ENCODE peak calls at places on chromosomes 2 and 18, in eight cellular contexts. One of them, this sample, is unnamed. For H3K9me3 and H3K4me1, the result is how much of the 10 kb centered on the place peaks cover.

GRCh38 chr2:74747411-74748080 is 86.4 kb upstream of the HK2 start:
- DNase-seq in MM.1S: no peak
- DNase-seq in spleen: no peak
- DNase-seq in cardiac muscle cell: no peak
- DNase-seq in CD8-positive, alpha-beta memory T cell: no peak
- DNase-seq in colonic mucosa: no peak
- DNase-seq in pancreas: no peak
- DNase-seq in neural progenitor cell: no peak
- DNase-seq in this sample: no peak

GRCh38 chr2:219095406-219095940 is 34.8 kb upstream of the IHH start:
- DNase-seq in MM.1S: no peak
- DNase-seq in spleen: no peak
- DNase-seq in cardiac muscle cell: no peak
- DNase-seq in CD8-positive, alpha-beta memory T cell: no peak
- DNase-seq in colonic mucosa: no peak
- DNase-seq in pancreas: no peak
- DNase-seq in neural progenitor cell: no peak
- DNase-seq in this sample: no peak

GRCh38 chr2:110101280-110101844 is 14.3 kb downstream of the MALL start:
- DNase-seq in MM.1S: no peak
- DNase-seq in spleen: peak
- DNase-seq in cardiac muscle cell: no peak
- DNase-seq in CD8-positive, alpha-beta memory T cell: no peak
- DNase-seq in colonic mucosa: peak
- DNase-seq in pancreas: peak
- DNase-seq in neural progenitor cell: no peak
- DNase-seq in this sample: peak

GRCh38 chr2:1766400-1766799 is 22.1 kb upstream of the PXDN start:
- DNase-seq in MM.1S: no peak
- DNase-seq in spleen: no peak
- DNase-seq in cardiac muscle cell: no peak
- DNase-seq in CD8-positive, alpha-beta memory T cell: no peak
- DNase-seq in colonic mucosa: no peak
- DNase-seq in pancreas: no peak
- DNase-seq in neural progenitor cell: no peak
- DNase-seq in this sample: no peak

GRCh38 chr18:31430554-31430953 is 17.0 kb upstream of the DSG3 start:
- DNase-seq in MM.1S: no peak
- DNase-seq in spleen: no peak
- DNase-seq in cardiac muscle cell: no peak
- DNase-seq in CD8-positive, alpha-beta memory T cell: no peak
- DNase-seq in colonic mucosa: no peak
- DNase-seq in pancreas: no peak
- DNase-seq in neural progenitor cell: no peak
- DNase-seq in this sample: no peak

GRCh38 chr18:5376994-5377393 is 81.5 kb upstream of the ZBTB14 start:
- DNase-seq in MM.1S: no peak
- DNase-seq in spleen: no peak
- DNase-seq in cardiac muscle cell: no peak
- DNase-seq in CD8-positive, alpha-beta memory T cell: no peak
- DNase-seq in colonic mucosa: no peak
- DNase-seq in pancreas: no peak
- DNase-seq in neural progenitor cell: no peak
- DNase-seq in this sample: no peak

GRCh38 chr2:9251154-9252001 is 44.8 kb downstream of the ASAP2 start:
- DNase-seq in MM.1S: no peak
- DNase-seq in spleen: no peak
- DNase-seq in cardiac muscle cell: no peak
- DNase-seq in CD8-positive, alpha-beta memory T cell: no peak
- DNase-seq in colonic mucosa: no peak
- DNase-seq in pancreas: no peak
- DNase-seq in neural progenitor cell: no peak
- DNase-seq in this sample: no peak

GRCh38 chr2:105744091-105744908 is 412 bp upstream of the NCK2 start:
- DNase-seq in MM.1S: peak
- DNase-seq in spleen: peak
- DNase-seq in cardiac muscle cell: peak
- DNase-seq in CD8-positive, alpha-beta memory T cell: peak
- DNase-seq in colonic mucosa: peak
- DNase-seq in pancreas: peak
- DNase-seq in neural progenitor cell: peak
- DNase-seq in this sample: peak

GRCh38 chr2:99597616-99598015 is 107.8 kb upstream of the REV1 start:
- DNase-seq in MM.1S: no peak
- DNase-seq in spleen: no peak
- DNase-seq in cardiac muscle cell: no peak
- DNase-seq in CD8-positive, alpha-beta memory T cell: no peak
- DNase-seq in colonic mucosa: no peak
- DNase-seq in pancreas: no peak
- DNase-seq in neural progenitor cell: no peak
- DNase-seq in this sample: no peak

GRCh38 chr2:23492337-23492675 is 107.3 kb downstream of the KLHL29 start:
- DNase-seq in MM.1S: no peak
- DNase-seq in spleen: peak
- DNase-seq in cardiac muscle cell: no peak
- DNase-seq in CD8-positive, alpha-beta memory T cell: no peak
- DNase-seq in colonic mucosa: no peak
- DNase-seq in pancreas: no peak
- DNase-seq in neural progenitor cell: no peak
- DNase-seq in this sample: no peak

GRCh38 chr2:86221066-86221684 is 21.9 kb downstream of the MRPL35 start:
- DNase-seq in MM.1S: peak
- DNase-seq in spleen: no peak
- DNase-seq in cardiac muscle cell: peak
- DNase-seq in CD8-positive, alpha-beta memory T cell: no peak
- DNase-seq in colonic mucosa: peak
- DNase-seq in pancreas: peak
- DNase-seq in neural progenitor cell: peak
- DNase-seq in this sample: no peak

GRCh38 chr2:42132966-42133641 is 36.0 kb upstream of the EML4 start:
- DNase-seq in MM.1S: peak
- DNase-seq in spleen: peak
- DNase-seq in cardiac muscle cell: peak
- DNase-seq in CD8-positive, alpha-beta memory T cell: peak
- DNase-seq in colonic mucosa: peak
- DNase-seq in pancreas: peak
- DNase-seq in neural progenitor cell: peak
- DNase-seq in this sample: peak

GRCh38 chr2:172038604-172039003 is 38.9 kb downstream of the METAP1D start:
- DNase-seq in MM.1S: no peak
- DNase-seq in spleen: no peak
- DNase-seq in cardiac muscle cell: no peak
- DNase-seq in CD8-positive, alpha-beta memory T cell: no peak
- DNase-seq in colonic mucosa: no peak
- DNase-seq in pancreas: no peak
- DNase-seq in neural progenitor cell: no peak
- DNase-seq in this sample: no peak

DNA sequence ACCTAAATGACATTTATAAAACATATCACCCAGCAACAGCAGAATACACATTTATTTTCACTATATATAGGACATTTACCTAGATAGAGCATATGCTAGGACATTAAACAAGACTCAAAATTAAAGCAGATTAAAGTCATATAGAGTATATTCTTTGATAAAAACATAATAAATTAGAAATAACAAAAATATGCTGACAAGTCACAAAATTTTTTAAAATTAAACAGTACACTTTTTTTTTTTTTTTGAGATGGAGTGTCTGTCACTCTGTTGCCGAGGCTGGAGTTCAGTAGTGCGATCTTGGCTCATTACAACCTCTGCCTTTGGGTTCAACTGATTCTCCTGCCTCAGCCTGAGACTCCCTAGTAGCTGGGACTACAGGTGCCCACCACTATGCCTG is 758.9 kb upstream of the NRXN1 start:
- DNase-seq in MM.1S: no peak
- DNase-seq in spleen: no peak
- DNase-seq in cardiac muscle cell: no peak
- DNase-seq in CD8-positive, alpha-beta memory T cell: no peak
- DNase-seq in colonic mucosa: no peak
- DNase-seq in pancreas: no peak
- DNase-seq in neural progenitor cell: no peak
- DNase-seq in this sample: no peak
- H3K9me3 ChIP-seq in MM.1S: under half
- H3K9me3 ChIP-seq in spleen: under half
- H3K9me3 ChIP-seq in cardiac muscle cell: under half
- H3K9me3 ChIP-seq in CD8-positive, alpha-beta memory T cell: under half
- H3K9me3 ChIP-seq in colonic mucosa: under half
- H3K9me3 ChIP-seq in pancreas: under half
- H3K9me3 ChIP-seq in neural progenitor cell: under half
- H3K9me3 ChIP-seq in this sample: under half

GRCh38 chr2:64936809-64937208 is 52.4 kb upstream of the SLC1A4 start:
- DNase-seq in MM.1S: no peak
- DNase-seq in spleen: no peak
- DNase-seq in cardiac muscle cell: no peak
- DNase-seq in CD8-positive, alpha-beta memory T cell: no peak
- DNase-seq in colonic mucosa: no peak
- DNase-seq in pancreas: no peak
- DNase-seq in neural progenitor cell: no peak
- DNase-seq in this sample: no peak

GRCh38 chr2:64931536-64932326 is 57.5 kb upstream of the SLC1A4 start:
- DNase-seq in MM.1S: no peak
- DNase-seq in spleen: peak
- DNase-seq in cardiac muscle cell: no peak
- DNase-seq in CD8-positive, alpha-beta memory T cell: no peak
- DNase-seq in colonic mucosa: no peak
- DNase-seq in pancreas: no peak
- DNase-seq in neural progenitor cell: peak
- DNase-seq in this sample: no peak

GRCh38 chr2:64937341-64938230 is 51.6 kb upstream of the SLC1A4 start:
- DNase-seq in MM.1S: peak
- DNase-seq in spleen: peak
- DNase-seq in cardiac muscle cell: no peak
- DNase-seq in CD8-positive, alpha-beta memory T cell: no peak
- DNase-seq in colonic mucosa: no peak
- DNase-seq in pancreas: no peak
- DNase-seq in neural progenitor cell: no peak
- DNase-seq in this sample: no peak

GRCh38 chr2:64932327-64933216 is 56.6 kb upstream of the SLC1A4 start:
- DNase-seq in MM.1S: peak
- DNase-seq in spleen: no peak
- DNase-seq in cardiac muscle cell: no peak
- DNase-seq in CD8-positive, alpha-beta memory T cell: no peak
- DNase-seq in colonic mucosa: no peak
- DNase-seq in pancreas: no peak
- DNase-seq in neural progenitor cell: no peak
- DNase-seq in this sample: no peak

GRCh38 chr2:64934530-64934929 is 54.7 kb upstream of the SLC1A4 start:
- DNase-seq in MM.1S: no peak
- DNase-seq in spleen: no peak
- DNase-seq in cardiac muscle cell: no peak
- DNase-seq in CD8-positive, alpha-beta memory T cell: no peak
- DNase-seq in colonic mucosa: peak
- DNase-seq in pancreas: no peak
- DNase-seq in neural progenitor cell: no peak
- DNase-seq in this sample: no peak
- H3K4me1 ChIP-seq in MM.1S: half or more
- H3K4me1 ChIP-seq in spleen: under half
- H3K4me1 ChIP-seq in cardiac muscle cell: under half
- H3K4me1 ChIP-seq in CD8-positive, alpha-beta memory T cell: under half
- H3K4me1 ChIP-seq in colonic mucosa: under half
- H3K4me1 ChIP-seq in pancreas: under half
- H3K4me1 ChIP-seq in neural progenitor cell: under half
- H3K4me1 ChIP-seq in this sample: under half

GRCh38 chr2:12824771-12825363 is 108.1 kb downstream of the TRIB2 start:
- DNase-seq in MM.1S: no peak
- DNase-seq in spleen: no peak
- DNase-seq in cardiac muscle cell: no peak
- DNase-seq in CD8-positive, alpha-beta memory T cell: no peak
- DNase-seq in colonic mucosa: peak
- DNase-seq in pancreas: no peak
- DNase-seq in neural progenitor cell: no peak
- DNase-seq in this sample: no peak
- H3K27ac ChIP-seq in MM.1S: no peak
- H3K27ac ChIP-seq in spleen: peak
- H3K27ac ChIP-seq in cardiac muscle cell: no peak
- H3K27ac ChIP-seq in CD8-positive, alpha-beta memory T cell: no peak
- H3K27ac ChIP-seq in colonic mucosa: peak
- H3K27ac ChIP-seq in pancreas: peak
- H3K27ac ChIP-seq in neural progenitor cell: no peak
- H3K27ac ChIP-seq in this sample: peak

DNA sequence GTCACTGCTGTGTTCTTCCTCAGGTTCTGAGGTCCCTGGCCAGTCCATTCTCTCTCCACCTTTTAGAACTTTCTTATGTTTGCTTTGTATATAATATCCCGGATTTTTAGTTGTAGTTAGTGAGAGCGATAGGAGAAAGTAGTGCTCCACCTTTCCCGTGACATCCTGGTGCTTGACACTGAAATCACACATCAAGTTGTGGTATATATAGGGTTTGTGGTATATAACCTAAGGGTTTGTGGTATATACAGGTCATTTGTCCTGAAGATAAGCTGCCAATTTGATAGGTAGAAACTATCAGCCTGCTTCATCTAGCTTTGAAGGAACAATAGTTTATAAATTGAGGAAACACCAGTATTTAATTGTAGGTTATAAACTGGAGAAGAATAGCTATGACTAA is 13.1 kb downstream of the ZNF892 start:
- DNase-seq in MM.1S: no peak
- DNase-seq in spleen: no peak
- DNase-seq in cardiac muscle cell: no peak
- DNase-seq in CD8-positive, alpha-beta memory T cell: no peak
- DNase-seq in colonic mucosa: no peak
- DNase-seq in pancreas: no peak
- DNase-seq in neural progenitor cell: no peak
- DNase-seq in this sample: no peak
- H3K9me3 ChIP-seq in MM.1S: under half
- H3K9me3 ChIP-seq in spleen: half or more
- H3K9me3 ChIP-seq in cardiac muscle cell: under half
- H3K9me3 ChIP-seq in CD8-positive, alpha-beta memory T cell: under half
- H3K9me3 ChIP-seq in colonic mucosa: under half
- H3K9me3 ChIP-seq in pancreas: under half
- H3K9me3 ChIP-seq in neural progenitor cell: half or more
- H3K9me3 ChIP-seq in this sample: under half

DNA sequence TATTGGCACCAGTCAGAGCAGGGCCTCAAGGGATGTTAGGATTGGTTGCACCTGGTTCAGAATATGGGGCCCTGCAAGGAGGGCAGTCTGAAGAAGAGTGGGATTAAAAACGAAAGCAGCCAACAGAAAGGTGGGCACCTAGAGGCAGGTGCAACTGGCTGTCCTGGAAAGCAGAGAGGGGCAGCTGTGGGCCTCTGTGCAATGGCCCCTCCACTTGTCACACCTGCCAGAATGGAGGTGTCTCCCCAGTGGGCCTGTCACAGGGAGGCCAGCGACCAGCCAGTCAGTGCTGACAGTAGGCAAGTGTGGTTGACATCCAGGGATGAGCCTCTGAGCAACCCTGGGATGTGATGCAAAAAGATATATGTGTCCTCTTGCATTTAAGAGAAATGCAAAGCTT is 37.7 kb downstream of the INPP4A start:
- DNase-seq in MM.1S: peak
- DNase-seq in spleen: peak
- DNase-seq in cardiac muscle cell: no peak
- DNase-seq in CD8-positive, alpha-beta memory T cell: no peak
- DNase-seq in colonic mucosa: no peak
- DNase-seq in pancreas: no peak
- DNase-seq in neural progenitor cell: no peak
- DNase-seq in this sample: no peak
- H3K4me1 ChIP-seq in MM.1S: half or more
- H3K4me1 ChIP-seq in spleen: under half
- H3K4me1 ChIP-seq in cardiac muscle cell: under half
- H3K4me1 ChIP-seq in CD8-positive, alpha-beta memory T cell: half or more
- H3K4me1 ChIP-seq in colonic mucosa: under half
- H3K4me1 ChIP-seq in pancreas: under half
- H3K4me1 ChIP-seq in neural progenitor cell: under half
- H3K4me1 ChIP-seq in this sample: under half

This sample was measured in lung.